ENCODE peak calls at places on chromosomes 5 and 9, in five cellular contexts. Q, H, S, O and M are unnamed samples.

GRCh38 chr5:155987261-155987810 is 339.6 kb upstream of the SGCD start:
- DNase-seq in O (no peak), Q (no peak), H (no peak), S (no peak), M (no peak)

GRCh38 chr9:8738953-8739352 is 939.4 kb upstream of the DMAC1 start:
- DNase-seq in H (no peak), S (no peak), O (no peak), Q (no peak), M (no peak)

GRCh38 chr9:107322643-107323042 is 39.6 kb downstream of the RAD23B start:
- DNase-seq in Q (no peak), H (no peak), S (no peak), O (no peak), M (no peak)

GRCh38 chr9:131312822-131313770 is 23.6 kb downstream of the PLPP7 start:
- DNase-seq in O (no peak), S (no peak), Q (no peak), H (no peak), M (peak; percentile 70)

GRCh38 chr5:102511666-102512065 is 12.9 kb upstream of the SLCO6A1 start:
- DNase-seq in O (no peak), Q (no peak), H (no peak), S (no peak), M (no peak)

GRCh38 chr5:132839426-132840301 is 9.2 kb upstream of the SHROOM1 start:
- DNase-seq in S (peak; percentile 87), H (no peak), Q (no peak), O (peak; percentile 50), M (peak; percentile 52)

GRCh38 chr5:164298165-164298564 is 792.7 kb downstream of the MAT2B start:
- DNase-seq in H (no peak), S (no peak), Q (no peak), O (no peak), M (no peak)

GRCh38 chr5:25414746-25415145 is 770.0 kb upstream of the CDH10 start:
- DNase-seq in S (no peak), Q (no peak), H (no peak), O (no peak), M (no peak)

GRCh38 chr9:91536211-91536691 is 112.6 kb upstream of the NFIL3 start:
- DNase-seq in Q (no peak), O (no peak), H (no peak), S (peak; percentile 90), M (peak; percentile 79)

GRCh38 chr5:40796487-40796889 is 1.7 kb downstream of the PRKAA1 start:
- DNase-seq in O (no peak), Q (no peak), H (no peak), S (peak; percentile 77), M (no peak)

GRCh38 chr5:96052374-96052773 is 90.7 kb upstream of the ELL2 start:
- DNase-seq in H (no peak), O (no peak), S (no peak), Q (no peak), M (no peak)

GRCh38 chr5:96051401-96051830 is 89.8 kb upstream of the ELL2 start:
- DNase-seq in H (no peak), S (no peak), O (no peak), Q (no peak), M (no peak)

GRCh38 chr5:96048763-96049162 is 87.1 kb upstream of the ELL2 start:
- DNase-seq in Q (no peak), S (no peak), O (no peak), H (no peak), M (peak; percentile 58)

GRCh38 chr5:96050273-96050880 is 88.7 kb upstream of the ELL2 start:
- DNase-seq in H (no peak), O (no peak), Q (no peak), S (no peak), M (no peak)

GRCh38 chr5:96049398-96050272 is 88.0 kb upstream of the ELL2 start:
- DNase-seq in O (peak; percentile 46), S (peak; percentile 91), H (peak; percentile 36), Q (no peak), M (no peak)
- H3K4me3 ChIP-seq in O (no peak overlapping the region), S (no peak overlapping the region), H (no peak overlapping the region), Q (no peak overlapping the region), M (no peak overlapping the region)

GRCh38 chr5:26883375-26883774 is 155.0 kb downstream of the CDH9 start:
- DNase-seq in H (no peak), S (no peak), Q (no peak), O (no peak), M (no peak)
- H3K4me3 ChIP-seq in H (no peak overlapping the region), S (no peak overlapping the region), Q (no peak overlapping the region), O (no peak overlapping the region), M (no peak overlapping the region)

GRCh38 chr5:76406014-76406413 is 2.9 kb downstream of the IQGAP2 start:
- DNase-seq in S (no peak), O (no peak), Q (no peak), H (no peak), M (no peak)
- H3K4me3 ChIP-seq in S (no peak overlapping the region), O (no peak overlapping the region), Q (no peak overlapping the region), H (no peak overlapping the region), M (no peak overlapping the region)

GRCh38 chr5:141003791-141004601 is 37.7 kb downstream of the PCDHAC2 start:
- DNase-seq in S (no peak), O (no peak), Q (peak; percentile 98), H (peak; percentile 82), M (peak; percentile 5)

GRCh38 chr5:141001466-141001853 is 35.2 kb downstream of the PCDHAC2 start:
- DNase-seq in H (peak; percentile 68), S (no peak), Q (peak; percentile 93), O (no peak), M (peak; percentile 7)

GRCh38 chr5:141002667-141002965 is 36.3 kb downstream of the PCDHAC2 start:
- DNase-seq in O (no peak), S (no peak), H (no peak), Q (no peak), M (no peak)

GRCh38 chr5:141003026-141003425 is 36.8 kb downstream of the PCDHAC2 start:
- DNase-seq in S (no peak), Q (no peak), H (no peak), O (no peak), M (no peak)

GRCh38 chr5:141001854-141002666 is 35.8 kb downstream of the PCDHAC2 start:
- DNase-seq in H (peak; percentile 32), S (no peak), Q (peak; percentile 80), O (no peak), M (no peak)
- H3K4me3 ChIP-seq in H (peak overlapping the region; percentile 30), S (no peak overlapping the region), Q (peak overlapping the region; percentile 23), O (no peak overlapping the region), M (peak overlapping the region; percentile 12)

GRCh38 chr9:105242062-105242461 is 2.4 kb upstream of the SLC44A1 start:
- DNase-seq in Q (no peak), S (no peak), H (no peak), O (no peak), M (no peak)

GRCh38 chr9:105243935-105244273 is 547 bp upstream of the SLC44A1 start:
- DNase-seq in H (no peak), S (no peak), O (no peak), Q (no peak), M (no peak)

GRCh38 chr9:105244274-105244995 is at the start of gene SLC44A1:
- DNase-seq in O (peak; percentile 69), H (peak; percentile 98), S (peak; percentile 92), Q (peak; percentile 96), M (peak; percentile 97)

GRCh38 chr9:105242557-105242956 is 1.9 kb upstream of the SLC44A1 start:
- DNase-seq in H (no peak), O (no peak), S (no peak), Q (no peak), M (no peak)

DNA sequence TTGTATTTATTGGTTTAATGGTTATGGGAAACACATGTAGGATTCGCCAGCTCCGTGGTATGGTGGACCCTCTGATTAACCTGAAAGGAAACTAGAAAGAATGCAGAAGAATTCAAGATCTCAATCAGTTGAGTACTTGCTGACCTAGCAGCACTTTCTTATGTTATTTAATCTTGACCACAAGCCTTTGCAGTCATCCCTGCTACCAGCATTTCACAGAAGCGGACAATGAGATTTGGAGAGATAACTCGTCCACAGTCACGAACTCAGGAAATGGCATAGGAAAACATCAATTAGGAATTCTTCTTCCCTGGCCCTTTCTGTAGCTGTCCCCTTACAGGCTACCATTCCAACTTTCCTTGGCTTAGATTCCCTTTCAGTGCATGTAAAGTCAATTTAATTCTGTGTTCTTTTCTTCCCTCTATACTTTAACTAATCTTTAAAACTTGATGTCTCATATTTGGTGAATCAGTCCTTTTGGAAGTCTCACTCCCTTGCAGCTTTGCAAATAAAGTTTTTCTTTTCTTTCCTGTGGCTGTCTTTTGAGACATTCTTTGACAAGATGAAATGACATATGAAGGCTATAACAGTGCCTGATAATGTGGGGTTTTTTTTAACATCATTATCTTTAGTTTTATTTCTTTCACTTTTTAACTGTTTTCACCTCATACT is 1.3 kb upstream of the SLC44A1 start:
- DNase-seq in H (no peak), S (peak; percentile 49), O (peak; percentile 42), Q (no peak), M (no peak)
- H3K4me3 ChIP-seq in H (no peak overlapping the region), S (no peak overlapping the region), O (no peak overlapping the region), Q (no peak overlapping the region), M (no peak overlapping the region)

GRCh38 chr5:104080646-104081175 is 518.1 kb upstream of the NUDT12 start:
- DNase-seq in O (no peak), S (no peak), Q (no peak), H (no peak), M (no peak)
- H3K4me3 ChIP-seq in O (no peak overlapping the region), S (no peak overlapping the region), Q (no peak overlapping the region), H (no peak overlapping the region), M (peak overlapping the region; percentile 49)

DNA sequence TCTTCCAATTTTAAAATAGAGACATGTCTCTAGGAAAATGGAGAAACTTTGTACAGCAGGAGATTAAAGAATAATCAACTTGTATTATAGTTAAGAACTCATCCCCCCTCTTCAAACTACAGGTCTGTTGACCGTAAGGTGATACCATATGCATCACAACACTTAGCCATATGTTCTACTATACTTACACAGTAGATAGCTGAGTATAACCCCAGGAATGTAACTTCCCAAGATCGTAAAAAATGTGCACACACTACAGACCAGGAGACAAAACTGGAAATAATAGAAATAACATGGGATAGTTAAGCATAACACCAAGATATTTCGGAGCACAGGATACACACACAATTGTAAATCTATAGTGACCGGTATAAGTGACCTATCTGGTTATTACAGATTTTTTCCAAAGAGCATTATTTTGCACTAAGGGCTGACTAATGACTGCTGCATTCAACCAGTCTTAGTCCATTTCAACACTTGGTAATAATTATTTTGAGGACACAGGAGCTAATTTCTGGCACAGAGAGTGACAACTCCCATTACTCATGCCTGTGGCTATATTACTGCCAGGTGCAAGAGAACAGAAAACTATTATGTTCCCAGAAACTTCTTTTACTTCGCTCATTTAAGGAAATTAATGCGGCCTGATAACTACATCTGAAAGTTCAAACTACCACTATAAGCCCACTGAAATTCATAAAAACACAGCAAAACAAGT is 15.4 kb upstream of the ZNF622 start:
- DNase-seq in O (no peak), Q (no peak), S (no peak), H (no peak), M (no peak)
- H3K4me3 ChIP-seq in O (no peak overlapping the region), Q (no peak overlapping the region), S (no peak overlapping the region), H (no peak overlapping the region), M (no peak overlapping the region)